ENCODE peak calls at places on chromosomes 2 and 18, in nine cellular contexts. A, M, T, Y, W, B, S, U and K are unnamed samples.

GRCh38 chr2:234363011-234363487 is 133.8 kb downstream of the ARL4C start:
- DNase-seq in B (no peak), Y (peak), T (no peak), U (no peak), A (no peak), M (no peak), S (peak), W (no peak), K (peak)

GRCh38 chr18:57122906-57123510 is 23.9 kb upstream of the BOD1L2 start:
- DNase-seq in W (no peak), Y (no peak), B (no peak), M (no peak), S (no peak), U (no peak), A (no peak), T (no peak), K (no peak)

GRCh38 chr2:171478345-171478744 is 43.9 kb upstream of the CYBRD1 start:
- DNase-seq in S (no peak), T (no peak), W (no peak), Y (peak), M (no peak), U (peak), B (no peak), A (no peak), K (no peak)

GRCh38 chr2:234495076-234495800 is 1.6 kb downstream of the ARL4C start:
- DNase-seq in A (no peak), B (peak), W (no peak), Y (peak), T (no peak), U (peak), M (no peak), S (no peak), K (peak)

GRCh38 chr2:122244830-122245229 is 489.4 kb downstream of the TSN start:
- DNase-seq in A (no peak), W (no peak), S (no peak), M (no peak), B (no peak), U (no peak), Y (no peak), T (no peak), K (no peak)

GRCh38 chr2:240585101-240585500 is 1.4 kb upstream of the CAPN10 start:
- DNase-seq in T (peak), Y (no peak), W (no peak), U (no peak), A (peak), B (peak), M (no peak), S (no peak), K (no peak)

GRCh38 chr2:84942964-84943421 is 28.0 kb upstream of the KCMF1 start:
- DNase-seq in T (peak), B (no peak), S (no peak), W (no peak), M (no peak), A (no peak), Y (no peak), U (no peak), K (no peak)

GRCh38 chr2:201203916-201204654 is 21.1 kb downstream of the CASP10 start:
- DNase-seq in B (no peak), U (peak), A (no peak), M (no peak), W (peak), S (no peak), Y (peak), T (no peak), K (no peak)

GRCh38 chr18:38752430-38752829 is 1186.8 kb upstream of the CELF4 start:
- DNase-seq in A (no peak), W (no peak), S (no peak), Y (no peak), T (peak), U (no peak), M (no peak), B (no peak), K (no peak)

GRCh38 chr2:171523339-171523931 is 1.2 kb downstream of the CYBRD1 start:
- DNase-seq in Y (peak), S (peak), A (peak), U (peak), M (peak), W (no peak), T (peak), B (peak), K (peak)

GRCh38 chr2:113260930-113261329 is 17.8 kb downstream of the PAX8 start:
- DNase-seq in T (no peak), A (no peak), Y (no peak), B (no peak), U (no peak), S (no peak), W (no peak), M (peak), K (no peak)

GRCh38 chr2:114661926-114662670 is 219.7 kb downstream of the DPP10 start:
- DNase-seq in M (no peak), A (peak), W (no peak), U (peak), T (no peak), Y (no peak), S (no peak), B (peak), K (no peak)

GRCh38 chr18:57009836-57010235 is 137.1 kb upstream of the BOD1L2 start:
- DNase-seq in T (no peak), Y (no peak), M (no peak), B (no peak), W (no peak), U (no peak), A (no peak), S (no peak), K (no peak)

GRCh38 chr2:190413421-190413820 is 5.3 kb downstream of the MFSD6 start:
- DNase-seq in Y (no peak), M (no peak), T (peak), A (no peak), U (no peak), W (no peak), S (no peak), B (no peak), K (no peak)

GRCh38 chr2:35790292-35790691 is 565.3 kb upstream of the CRIM1 start:
- DNase-seq in W (no peak), B (no peak), A (no peak), T (no peak), U (no peak), S (no peak), M (no peak), Y (no peak), K (no peak)

GRCh38 chr2:188404341-188405004 is 112.8 kb downstream of the GULP1 start:
- DNase-seq in Y (no peak), M (no peak), S (no peak), W (no peak), A (no peak), U (no peak), B (no peak), T (no peak), K (no peak)

GRCh38 chr2:146927080-146927714 is 917.6 kb upstream of the ACVR2A start:
- DNase-seq in B (no peak), S (peak), W (no peak), Y (peak), T (peak), U (peak), A (no peak), M (peak), K (peak)

GRCh38 chr2:67917332-67918054 is 145.3 kb downstream of the C1D start:
- DNase-seq in B (no peak), T (no peak), A (no peak), M (no peak), W (peak), U (peak), S (no peak), Y (peak), K (no peak)

GRCh38 chr2:201403904-201404303 is 46.8 kb upstream of the FLACC1 start:
- DNase-seq in A (no peak), Y (peak), M (no peak), S (no peak), U (peak), T (no peak), W (no peak), B (no peak), K (peak)

GRCh38 chr2:239725551-239725890 is 299.6 kb downstream of the NDUFA10 start:
- DNase-seq in S (no peak), M (no peak), Y (no peak), T (no peak), B (peak), U (no peak), W (no peak), A (peak), K (no peak)

GRCh38 chr2:223959688-223960087 is 2.4 kb downstream of the MRPL44 start:
- DNase-seq in Y (peak), B (no peak), M (no peak), W (no peak), S (no peak), T (no peak), A (no peak), U (peak), K (no peak)

GRCh38 chr2:17713291-17713690 is 40.3 kb downstream of the SMC6 start:
- DNase-seq in W (no peak), T (no peak), M (no peak), B (no peak), U (no peak), A (no peak), S (no peak), Y (no peak), K (no peak)

GRCh38 chr2:211085056-211085680 is 528.8 kb downstream of the CPS1 start:
- DNase-seq in B (no peak), W (no peak), U (peak), S (peak), T (peak), A (no peak), M (peak), Y (peak), K (peak)

DNA sequence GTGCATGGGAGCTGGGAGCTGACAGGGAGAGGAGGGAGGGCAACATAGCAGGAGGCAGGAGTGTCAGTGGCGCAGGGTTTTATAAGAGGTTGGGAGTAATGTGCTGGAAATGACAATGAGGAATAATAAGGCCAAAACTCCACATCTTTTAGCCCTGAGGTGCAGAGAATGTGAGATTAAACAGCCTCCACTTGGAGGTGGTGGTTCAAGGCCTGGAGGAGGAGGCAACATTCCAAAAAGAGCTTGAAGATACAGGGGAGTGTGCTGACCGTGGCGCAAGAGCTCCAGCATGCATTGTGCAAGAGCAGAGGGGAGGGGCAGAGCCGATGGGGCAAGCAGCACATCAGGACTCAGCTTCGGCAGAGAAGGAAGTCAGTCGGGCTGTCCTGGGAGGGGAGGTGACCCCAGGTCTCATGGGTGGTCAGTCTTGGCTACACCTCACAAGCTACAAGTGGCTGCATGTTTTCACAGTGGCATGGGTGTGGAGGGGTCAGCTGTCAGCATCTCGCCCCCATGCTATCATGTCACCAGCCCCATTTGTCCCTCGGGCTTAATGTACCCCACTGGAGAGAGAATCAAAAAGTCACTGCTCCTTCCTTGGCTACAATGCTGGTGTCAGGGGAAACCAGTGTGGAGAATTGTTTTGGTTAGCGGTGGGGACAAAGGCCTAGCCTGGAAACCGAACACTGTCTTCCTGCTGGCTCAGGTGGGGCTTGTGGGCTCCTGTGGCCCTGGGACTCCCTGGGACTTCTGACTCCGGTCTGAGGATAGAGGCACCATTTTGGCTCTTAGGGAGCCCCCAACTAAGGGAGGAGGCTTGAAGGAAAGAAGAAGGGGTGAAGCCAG is 208.0 kb downstream of the ZFP36L2 start:
- DNase-seq in S (no peak), U (peak), A (peak), M (peak), Y (peak), B (peak), T (no peak), W (peak), K (no peak)
- H3K4me3 ChIP-seq in S (no peak), U (no peak), A (no peak), M (no peak), Y (no peak), B (no peak), T (no peak), W (no peak), K (no peak)

DNA sequence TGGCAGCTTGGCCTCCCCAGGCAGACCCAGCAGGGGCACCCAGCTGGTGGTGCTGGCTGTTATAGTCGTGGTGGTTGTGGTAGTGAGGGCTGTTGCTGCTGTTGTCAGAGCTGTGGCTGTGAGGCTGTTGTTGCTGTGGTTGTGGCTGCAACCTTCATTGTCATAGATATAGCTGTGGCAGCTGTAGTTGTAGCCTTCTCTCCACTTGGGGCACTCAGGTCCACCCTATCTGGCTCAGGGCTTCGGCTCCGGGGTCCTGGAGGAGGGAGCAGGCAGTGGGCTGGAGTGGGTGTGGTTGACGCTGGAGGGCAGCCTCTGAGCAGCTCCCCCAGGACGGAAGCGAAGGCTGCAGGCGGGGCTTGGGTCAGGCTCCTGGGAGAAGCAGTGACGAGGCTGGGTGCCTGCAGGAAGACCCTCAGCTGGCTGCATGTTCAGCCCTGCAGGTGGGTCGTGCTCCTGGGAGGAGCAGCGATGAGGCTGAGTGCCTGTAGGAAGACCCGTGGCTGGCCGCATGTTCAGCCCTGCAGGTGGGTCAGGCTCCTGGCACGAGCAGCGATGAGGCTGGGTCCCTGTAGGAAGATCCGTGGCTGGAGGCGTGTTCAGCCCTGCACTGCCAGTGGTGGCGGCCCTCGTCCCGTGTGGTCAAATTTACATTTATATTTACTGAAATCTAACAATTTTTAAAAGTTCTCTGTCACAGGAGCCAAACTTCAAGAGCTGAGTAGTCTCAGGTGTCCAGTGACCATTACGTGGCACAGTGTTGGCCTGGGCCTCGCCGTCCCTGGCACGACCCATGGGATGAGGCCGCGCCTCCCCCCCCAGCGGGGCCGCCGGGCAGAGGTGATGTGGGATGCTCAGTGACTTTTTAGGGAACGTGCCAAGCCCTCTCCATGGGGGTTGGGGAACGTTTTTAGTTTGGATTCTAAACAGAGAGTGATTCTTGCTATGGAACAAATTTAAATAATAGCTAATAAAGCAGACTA is 79.2 kb upstream of the PXDN start:
- DNase-seq in B (no peak), Y (no peak), M (peak), U (no peak), A (no peak), T (no peak), S (no peak), W (no peak), K (no peak)
- H3K4me3 ChIP-seq in B (no peak), Y (no peak), M (no peak), U (no peak), A (no peak), T (no peak), S (no peak), W (no peak), K (no peak)

DNA sequence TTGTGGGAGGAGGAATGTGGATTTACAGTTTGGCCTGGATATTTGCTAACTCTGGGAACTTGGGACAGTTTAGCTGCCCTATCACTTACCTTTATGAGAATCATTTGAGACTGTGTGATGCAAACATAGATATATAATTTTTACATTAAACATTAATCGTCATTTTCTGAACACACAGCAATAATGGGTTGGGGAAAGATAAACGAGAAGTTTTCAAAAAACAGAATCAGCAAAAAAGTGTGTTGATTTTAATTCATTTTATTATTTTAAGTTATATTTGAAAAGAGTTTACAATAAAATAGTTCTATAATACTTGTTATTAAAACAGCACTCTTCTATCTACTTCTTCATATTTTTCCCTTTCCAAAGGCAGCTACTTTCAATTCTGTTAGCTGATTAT is 813.3 kb downstream of the SLC4A3 start:
- DNase-seq in M (no peak), B (no peak), S (no peak), Y (no peak), A (no peak), U (no peak), T (no peak), W (no peak), K (no peak)
- H3K4me3 ChIP-seq in M (no peak), B (no peak), S (no peak), Y (no peak), A (no peak), U (no peak), T (no peak), W (no peak), K (no peak)

DNA sequence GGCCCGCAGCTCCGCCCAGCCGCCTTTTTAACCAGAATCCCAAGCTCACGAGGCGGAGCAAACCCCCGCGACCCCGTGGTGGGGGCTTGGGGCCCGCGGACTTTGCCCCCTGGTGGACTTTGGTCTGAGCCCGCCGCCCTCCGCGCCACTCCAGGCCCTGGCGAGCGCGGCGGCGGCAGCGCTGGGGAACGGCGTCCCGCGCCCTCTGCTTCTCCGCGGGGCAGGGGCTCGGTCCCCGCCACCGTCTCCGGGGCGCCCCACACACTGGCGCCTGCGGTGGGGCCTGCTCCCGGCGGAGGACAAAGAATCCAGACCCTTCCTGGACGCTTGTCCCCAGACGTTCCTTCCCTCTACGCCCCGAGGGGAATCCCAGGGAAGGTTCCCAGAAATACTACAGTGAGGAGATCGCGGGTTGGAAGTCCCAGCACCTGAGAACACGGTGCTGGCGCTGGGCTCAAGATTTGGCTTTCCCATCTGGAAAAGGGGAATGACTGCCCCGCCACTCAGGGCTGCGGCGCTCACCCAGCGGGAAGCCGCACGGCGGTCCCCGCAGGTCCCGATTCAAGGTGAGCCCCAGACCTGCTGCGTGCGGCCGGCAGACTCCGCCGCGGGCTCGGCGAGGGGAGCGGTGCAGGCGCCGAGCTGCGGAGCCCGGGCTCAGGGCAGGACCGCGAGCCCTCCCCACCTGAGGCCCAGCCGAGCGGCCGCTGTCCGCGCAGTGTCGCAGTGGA is at the start of gene HAAO:
- DNase-seq in B (peak), T (peak), A (peak), W (no peak), U (no peak), S (no peak), M (no peak), Y (no peak), K (peak)
- H3K4me3 ChIP-seq in B (peak), T (peak), A (peak), W (peak), U (peak), S (no peak), M (peak), Y (peak), K (peak)

DNA sequence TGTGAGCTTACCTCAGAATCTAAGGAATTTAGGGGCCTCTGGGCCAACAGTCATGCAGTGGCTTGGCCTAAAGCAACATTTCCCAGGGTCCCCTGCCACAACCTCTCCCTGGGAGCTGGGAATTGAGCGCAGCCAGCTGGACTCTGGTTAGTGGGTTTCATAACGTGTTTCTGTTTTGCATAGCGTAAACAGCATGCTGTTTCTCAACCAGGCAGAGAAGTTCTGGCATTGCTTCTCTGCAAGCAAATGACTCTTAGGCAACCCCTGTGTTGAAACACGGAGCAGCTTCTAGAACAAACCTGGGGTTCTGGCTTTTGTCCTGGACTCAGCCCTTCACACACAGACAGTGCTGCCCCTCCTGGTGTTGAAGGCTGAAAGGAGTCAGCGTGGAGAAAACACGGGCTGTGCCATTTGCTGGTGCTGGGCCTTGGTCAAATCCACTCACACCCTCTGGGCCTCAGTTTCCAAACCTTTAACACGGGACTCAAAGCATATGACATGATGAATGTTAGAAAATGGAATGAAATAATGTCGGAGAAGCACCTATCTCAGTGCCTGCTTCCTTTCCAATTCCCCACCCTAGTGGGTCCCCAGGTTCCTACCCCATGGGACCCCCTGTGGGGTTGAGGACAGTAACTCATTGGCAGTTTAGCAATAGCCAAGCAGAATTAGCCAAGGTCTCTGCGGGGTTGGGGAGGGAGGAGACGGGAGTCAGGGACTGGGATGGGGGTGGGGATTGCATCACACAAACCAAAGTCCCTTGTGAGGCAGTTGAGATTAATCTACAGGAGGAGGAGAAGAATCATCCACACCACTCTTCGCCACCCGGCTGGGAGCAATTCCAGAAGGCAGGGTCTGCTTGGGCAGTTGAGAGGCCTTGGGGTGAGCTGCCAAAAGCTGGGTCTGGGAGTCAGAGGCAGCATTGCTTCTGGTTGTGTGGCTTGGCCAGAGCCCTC is 30.2 kb upstream of the IL1R2 start:
- DNase-seq in M (peak), S (no peak), B (peak), T (no peak), A (peak), U (peak), Y (peak), W (peak), K (no peak)
- H3K4me3 ChIP-seq in M (peak), S (no peak), B (no peak), T (no peak), A (no peak), U (no peak), Y (no peak), W (no peak), K (no peak)